ENCODE peak calls at places on chromosomes 13 and 19, in five cellular contexts. One of them, this sample, is unnamed.

GRCh38 chr19:29337029-29337428 is 124.1 kb upstream of the UQCRFS1 start:
- DNase-seq in activated naive CD4-positive, alpha-beta T cell treated with Interleukin-2 at 50 U/mL for 16 hours: no peak
- DNase-seq in left ventricle myocardium inferior: no peak
- DNase-seq in T-helper 17 cell: no peak
- DNase-seq in activated naive CD8-positive, alpha-beta T cell treated with anti-CD3 and anti-CD28 coated beads for 36 hours: no peak
- DNase-seq in this sample: no peak

GRCh38 chr19:56566904-56567273 is 379 bp upstream of the ZNF470 start:
- DNase-seq in activated naive CD4-positive, alpha-beta T cell treated with Interleukin-2 at 50 U/mL for 16 hours: peak
- DNase-seq in left ventricle myocardium inferior: peak
- DNase-seq in activated naive CD8-positive, alpha-beta T cell treated with anti-CD3 and anti-CD28 coated beads for 36 hours: peak
- DNase-seq in T-helper 17 cell: peak
- DNase-seq in this sample: no peak

GRCh38 chr19:50377051-50377441 is 789 bp downstream of the NR1H2 start:
- DNase-seq in T-helper 17 cell: peak
- DNase-seq in left ventricle myocardium inferior: no peak
- DNase-seq in activated naive CD4-positive, alpha-beta T cell treated with Interleukin-2 at 50 U/mL for 16 hours: peak
- DNase-seq in activated naive CD8-positive, alpha-beta T cell treated with anti-CD3 and anti-CD28 coated beads for 36 hours: peak
- DNase-seq in this sample: no peak

GRCh38 chr13:24716011-24716410 is 35.8 kb downstream of the ATP12A start:
- DNase-seq in activated naive CD8-positive, alpha-beta T cell treated with anti-CD3 and anti-CD28 coated beads for 36 hours: no peak
- DNase-seq in left ventricle myocardium inferior: no peak
- DNase-seq in activated naive CD4-positive, alpha-beta T cell treated with Interleukin-2 at 50 U/mL for 16 hours: no peak
- DNase-seq in T-helper 17 cell: no peak
- DNase-seq in this sample: no peak

GRCh38 chr19:53294786-53295441 is 27.4 kb upstream of the VN1R4 start:
- DNase-seq in activated naive CD8-positive, alpha-beta T cell treated with anti-CD3 and anti-CD28 coated beads for 36 hours: no peak
- DNase-seq in left ventricle myocardium inferior: no peak
- DNase-seq in activated naive CD4-positive, alpha-beta T cell treated with Interleukin-2 at 50 U/mL for 16 hours: no peak
- DNase-seq in T-helper 17 cell: no peak
- DNase-seq in this sample: no peak

GRCh38 chr13:87274209-87274819 is 396.9 kb upstream of the SLITRK5 start:
- DNase-seq in left ventricle myocardium inferior: no peak
- DNase-seq in T-helper 17 cell: no peak
- DNase-seq in activated naive CD4-positive, alpha-beta T cell treated with Interleukin-2 at 50 U/mL for 16 hours: no peak
- DNase-seq in activated naive CD8-positive, alpha-beta T cell treated with anti-CD3 and anti-CD28 coated beads for 36 hours: peak
- DNase-seq in this sample: peak

GRCh38 chr13:22461854-22462565 is 718.8 kb upstream of the SGCG start:
- DNase-seq in left ventricle myocardium inferior: no peak
- DNase-seq in activated naive CD8-positive, alpha-beta T cell treated with anti-CD3 and anti-CD28 coated beads for 36 hours: no peak
- DNase-seq in T-helper 17 cell: no peak
- DNase-seq in activated naive CD4-positive, alpha-beta T cell treated with Interleukin-2 at 50 U/mL for 16 hours: no peak
- DNase-seq in this sample: no peak

GRCh38 chr19:44515907-44516306 is 13.6 kb downstream of the CEACAM20 start:
- DNase-seq in left ventricle myocardium inferior: no peak
- DNase-seq in activated naive CD8-positive, alpha-beta T cell treated with anti-CD3 and anti-CD28 coated beads for 36 hours: no peak
- DNase-seq in activated naive CD4-positive, alpha-beta T cell treated with Interleukin-2 at 50 U/mL for 16 hours: no peak
- DNase-seq in T-helper 17 cell: no peak
- DNase-seq in this sample: no peak

GRCh38 chr13:110133425-110134235 is 173.3 kb downstream of the COL4A1 start:
- DNase-seq in activated naive CD4-positive, alpha-beta T cell treated with Interleukin-2 at 50 U/mL for 16 hours: no peak
- DNase-seq in T-helper 17 cell: no peak
- DNase-seq in activated naive CD8-positive, alpha-beta T cell treated with anti-CD3 and anti-CD28 coated beads for 36 hours: no peak
- DNase-seq in left ventricle myocardium inferior: no peak
- DNase-seq in this sample: no peak

GRCh38 chr13:40644838-40645620 is 21.4 kb downstream of the FOXO1 start:
- DNase-seq in left ventricle myocardium inferior: no peak
- DNase-seq in T-helper 17 cell: no peak
- DNase-seq in activated naive CD4-positive, alpha-beta T cell treated with Interleukin-2 at 50 U/mL for 16 hours: no peak
- DNase-seq in activated naive CD8-positive, alpha-beta T cell treated with anti-CD3 and anti-CD28 coated beads for 36 hours: no peak
- DNase-seq in this sample: no peak

GRCh38 chr13:105442941-105443340 is 1092.5 kb downstream of the EFNB2 start:
- DNase-seq in left ventricle myocardium inferior: no peak
- DNase-seq in T-helper 17 cell: no peak
- DNase-seq in activated naive CD4-positive, alpha-beta T cell treated with Interleukin-2 at 50 U/mL for 16 hours: no peak
- DNase-seq in activated naive CD8-positive, alpha-beta T cell treated with anti-CD3 and anti-CD28 coated beads for 36 hours: no peak
- DNase-seq in this sample: no peak

GRCh38 chr13:41909524-41909923 is 51.4 kb downstream of the VWA8 start:
- DNase-seq in T-helper 17 cell: no peak
- DNase-seq in left ventricle myocardium inferior: no peak
- DNase-seq in activated naive CD8-positive, alpha-beta T cell treated with anti-CD3 and anti-CD28 coated beads for 36 hours: no peak
- DNase-seq in activated naive CD4-positive, alpha-beta T cell treated with Interleukin-2 at 50 U/mL for 16 hours: no peak
- DNase-seq in this sample: no peak

GRCh38 chr13:37303610-37304009 is 198.1 kb upstream of the CSNK1A1L start:
- DNase-seq in activated naive CD8-positive, alpha-beta T cell treated with anti-CD3 and anti-CD28 coated beads for 36 hours: no peak
- DNase-seq in T-helper 17 cell: no peak
- DNase-seq in activated naive CD4-positive, alpha-beta T cell treated with Interleukin-2 at 50 U/mL for 16 hours: no peak
- DNase-seq in left ventricle myocardium inferior: no peak
- DNase-seq in this sample: no peak

GRCh38 chr13:112112534-112113276 is 45.8 kb downstream of the SOX1 start:
- DNase-seq in left ventricle myocardium inferior: no peak
- DNase-seq in T-helper 17 cell: no peak
- DNase-seq in activated naive CD8-positive, alpha-beta T cell treated with anti-CD3 and anti-CD28 coated beads for 36 hours: no peak
- DNase-seq in activated naive CD4-positive, alpha-beta T cell treated with Interleukin-2 at 50 U/mL for 16 hours: no peak
- DNase-seq in this sample: no peak

GRCh38 chr13:25881136-25881926 is 170.5 kb downstream of the SHISA2 start:
- DNase-seq in activated naive CD4-positive, alpha-beta T cell treated with Interleukin-2 at 50 U/mL for 16 hours: no peak
- DNase-seq in activated naive CD8-positive, alpha-beta T cell treated with anti-CD3 and anti-CD28 coated beads for 36 hours: no peak
- DNase-seq in left ventricle myocardium inferior: no peak
- DNase-seq in T-helper 17 cell: no peak
- DNase-seq in this sample: no peak

GRCh38 chr13:26185720-26186119 is 36.4 kb downstream of the RNF6 start:
- DNase-seq in activated naive CD4-positive, alpha-beta T cell treated with Interleukin-2 at 50 U/mL for 16 hours: no peak
- DNase-seq in T-helper 17 cell: no peak
- DNase-seq in activated naive CD8-positive, alpha-beta T cell treated with anti-CD3 and anti-CD28 coated beads for 36 hours: no peak
- DNase-seq in left ventricle myocardium inferior: no peak
- DNase-seq in this sample: no peak

GRCh38 chr19:16258440-16258903 is 60.8 kb downstream of the AP1M1 start:
- DNase-seq in left ventricle myocardium inferior: peak
- DNase-seq in activated naive CD4-positive, alpha-beta T cell treated with Interleukin-2 at 50 U/mL for 16 hours: no peak
- DNase-seq in T-helper 17 cell: no peak
- DNase-seq in activated naive CD8-positive, alpha-beta T cell treated with anti-CD3 and anti-CD28 coated beads for 36 hours: no peak
- DNase-seq in this sample: no peak

GRCh38 chr19:567296-567900 is 5.0 kb upstream of the BSG start:
- DNase-seq in left ventricle myocardium inferior: no peak
- DNase-seq in activated naive CD4-positive, alpha-beta T cell treated with Interleukin-2 at 50 U/mL for 16 hours: no peak
- DNase-seq in activated naive CD8-positive, alpha-beta T cell treated with anti-CD3 and anti-CD28 coated beads for 36 hours: no peak
- DNase-seq in T-helper 17 cell: no peak
- DNase-seq in this sample: no peak

GRCh38 chr13:95948646-95949045 is 104.6 kb downstream of the UGGT2 start:
- DNase-seq in activated naive CD8-positive, alpha-beta T cell treated with anti-CD3 and anti-CD28 coated beads for 36 hours: no peak
- DNase-seq in T-helper 17 cell: no peak
- DNase-seq in left ventricle myocardium inferior: no peak
- DNase-seq in activated naive CD4-positive, alpha-beta T cell treated with Interleukin-2 at 50 U/mL for 16 hours: no peak
- DNase-seq in this sample: no peak

GRCh38 chr19:50368649-50369570 is 3.5 kb upstream of the NAPSA start:
- DNase-seq in activated naive CD8-positive, alpha-beta T cell treated with anti-CD3 and anti-CD28 coated beads for 36 hours: peak
- DNase-seq in T-helper 17 cell: peak
- DNase-seq in left ventricle myocardium inferior: peak
- DNase-seq in activated naive CD4-positive, alpha-beta T cell treated with Interleukin-2 at 50 U/mL for 16 hours: peak
- DNase-seq in this sample: peak

GRCh38 chr19:51026554-51026831 is at the start of gene KLK11:
- DNase-seq in activated naive CD8-positive, alpha-beta T cell treated with anti-CD3 and anti-CD28 coated beads for 36 hours: no peak
- DNase-seq in activated naive CD4-positive, alpha-beta T cell treated with Interleukin-2 at 50 U/mL for 16 hours: no peak
- DNase-seq in T-helper 17 cell: no peak
- DNase-seq in left ventricle myocardium inferior: no peak
- DNase-seq in this sample: no peak

GRCh38 chr13:48431987-48432615 is 19.2 kb upstream of the LPAR6 start:
- DNase-seq in activated naive CD8-positive, alpha-beta T cell treated with anti-CD3 and anti-CD28 coated beads for 36 hours: no peak
- DNase-seq in T-helper 17 cell: no peak
- DNase-seq in left ventricle myocardium inferior: no peak
- DNase-seq in activated naive CD4-positive, alpha-beta T cell treated with Interleukin-2 at 50 U/mL for 16 hours: no peak
- DNase-seq in this sample: no peak

GRCh38 chr19:39824143-39825092 is 9.5 kb downstream of the DYRK1B start:
- DNase-seq in activated naive CD8-positive, alpha-beta T cell treated with anti-CD3 and anti-CD28 coated beads for 36 hours: peak
- DNase-seq in T-helper 17 cell: peak
- DNase-seq in activated naive CD4-positive, alpha-beta T cell treated with Interleukin-2 at 50 U/mL for 16 hours: peak
- DNase-seq in left ventricle myocardium inferior: peak
- DNase-seq in this sample: peak

GRCh38 chr19:30388327-30388726 is 16.1 kb downstream of the ZNF536 start:
- DNase-seq in activated naive CD8-positive, alpha-beta T cell treated with anti-CD3 and anti-CD28 coated beads for 36 hours: no peak
- DNase-seq in activated naive CD4-positive, alpha-beta T cell treated with Interleukin-2 at 50 U/mL for 16 hours: no peak
- DNase-seq in T-helper 17 cell: no peak
- DNase-seq in left ventricle myocardium inferior: no peak
- DNase-seq in this sample: no peak

GRCh38 chr19:50798943-50799851 is 9.0 kb downstream of the ACP4 start:
- DNase-seq in T-helper 17 cell: no peak
- DNase-seq in activated naive CD8-positive, alpha-beta T cell treated with anti-CD3 and anti-CD28 coated beads for 36 hours: no peak
- DNase-seq in left ventricle myocardium inferior: no peak
- DNase-seq in activated naive CD4-positive, alpha-beta T cell treated with Interleukin-2 at 50 U/mL for 16 hours: no peak
- DNase-seq in this sample: no peak

GRCh38 chr19:49802836-49803528 is 10.1 kb downstream of the FUZ start:
- DNase-seq in activated naive CD8-positive, alpha-beta T cell treated with anti-CD3 and anti-CD28 coated beads for 36 hours: no peak
- DNase-seq in left ventricle myocardium inferior: no peak
- DNase-seq in T-helper 17 cell: no peak
- DNase-seq in activated naive CD4-positive, alpha-beta T cell treated with Interleukin-2 at 50 U/mL for 16 hours: no peak
- DNase-seq in this sample: no peak

GRCh38 chr13:31699650-31700049 is 39.7 kb upstream of the RXFP2 start:
- DNase-seq in left ventricle myocardium inferior: no peak
- DNase-seq in activated naive CD4-positive, alpha-beta T cell treated with Interleukin-2 at 50 U/mL for 16 hours: no peak
- DNase-seq in activated naive CD8-positive, alpha-beta T cell treated with anti-CD3 and anti-CD28 coated beads for 36 hours: no peak
- DNase-seq in T-helper 17 cell: no peak
- DNase-seq in this sample: peak

GRCh38 chr13:112883241-112883945 is 85.6 kb upstream of the MCF2L start:
- DNase-seq in activated naive CD4-positive, alpha-beta T cell treated with Interleukin-2 at 50 U/mL for 16 hours: no peak
- DNase-seq in activated naive CD8-positive, alpha-beta T cell treated with anti-CD3 and anti-CD28 coated beads for 36 hours: no peak
- DNase-seq in left ventricle myocardium inferior: no peak
- DNase-seq in T-helper 17 cell: no peak
- DNase-seq in this sample: no peak

GRCh38 chr19:33394723-33395560 is 21.4 kb downstream of the CEBPG start:
- DNase-seq in T-helper 17 cell: no peak
- DNase-seq in activated naive CD4-positive, alpha-beta T cell treated with Interleukin-2 at 50 U/mL for 16 hours: no peak
- DNase-seq in activated naive CD8-positive, alpha-beta T cell treated with anti-CD3 and anti-CD28 coated beads for 36 hours: no peak
- DNase-seq in left ventricle myocardium inferior: peak
- DNase-seq in this sample: no peak

GRCh38 chr13:27172495-27172842 is 858 bp upstream of the USP12 start:
- DNase-seq in activated naive CD4-positive, alpha-beta T cell treated with Interleukin-2 at 50 U/mL for 16 hours: no peak
- DNase-seq in T-helper 17 cell: no peak
- DNase-seq in activated naive CD8-positive, alpha-beta T cell treated with anti-CD3 and anti-CD28 coated beads for 36 hours: no peak
- DNase-seq in left ventricle myocardium inferior: no peak
- DNase-seq in this sample: no peak

GRCh38 chr13:33480561-33480960 is 195.0 kb upstream of the STARD13 start:
- DNase-seq in T-helper 17 cell: no peak
- DNase-seq in activated naive CD4-positive, alpha-beta T cell treated with Interleukin-2 at 50 U/mL for 16 hours: no peak
- DNase-seq in left ventricle myocardium inferior: no peak
- DNase-seq in activated naive CD8-positive, alpha-beta T cell treated with anti-CD3 and anti-CD28 coated beads for 36 hours: no peak
- DNase-seq in this sample: no peak

GRCh38 chr13:111915104-111915551 is 151.8 kb upstream of the SOX1 start:
- DNase-seq in left ventricle myocardium inferior: no peak
- DNase-seq in activated naive CD8-positive, alpha-beta T cell treated with anti-CD3 and anti-CD28 coated beads for 36 hours: no peak
- DNase-seq in T-helper 17 cell: no peak
- DNase-seq in activated naive CD4-positive, alpha-beta T cell treated with Interleukin-2 at 50 U/mL for 16 hours: no peak
- DNase-seq in this sample: no peak

GRCh38 chr13:27194895-27195764 is 23.5 kb upstream of the USP12 start:
- DNase-seq in activated naive CD4-positive, alpha-beta T cell treated with Interleukin-2 at 50 U/mL for 16 hours: no peak
- DNase-seq in activated naive CD8-positive, alpha-beta T cell treated with anti-CD3 and anti-CD28 coated beads for 36 hours: no peak
- DNase-seq in T-helper 17 cell: no peak
- DNase-seq in left ventricle myocardium inferior: no peak
- DNase-seq in this sample: no peak

This sample was measured in retina.